ENCODE peak calls at places on chromosomes 13 and 19, in five cellular contexts. B is T-helper 9 cell; K is left cardiac atrium; W is AG08395; I is stimulated activated CD4-positive, alpha-beta T cell treated with anti-CD3 and anti-CD28 coated beads, Interleukin-1b, Interleukin-23, amount 100 ng/mL, for 1 hour. N is an unnamed sample.

GRCh38 chr19:46225558-46226004 is 4.0 kb upstream of the IGFL1 start:
- DNase-seq in B (no peak), K (no peak), W (no peak), I (no peak), N (no peak)

GRCh38 chr13:39364797-39365468 is 238.1 kb downstream of the LHFPL6 start:
- DNase-seq in B (no peak), K (no peak), W (peak), I (no peak), N (peak)

GRCh38 chr13:45446181-45446580 is 18.6 kb upstream of the COG3 start:
- DNase-seq in B (no peak), K (no peak), W (peak), I (no peak), N (no peak)

GRCh38 chr13:110327036-110327790 is 20.1 kb downstream of the COL4A2 start:
- DNase-seq in B (no peak), K (no peak), W (no peak), I (no peak), N (no peak)

GRCh38 chr13:77429320-77430142 is 102.6 kb upstream of the MYCBP2 start:
- DNase-seq in B (no peak), K (no peak), W (no peak), I (no peak), N (no peak)

GRCh38 chr13:50127017-50127725 is 111.9 kb downstream of the KCNRG start:
- DNase-seq in B (peak), K (peak), W (no peak), I (no peak), N (no peak)

GRCh38 chr19:47226426-47227346 is 4.3 kb downstream of the BBC3 start:
- DNase-seq in B (peak), K (peak), W (peak), I (no peak), N (peak)

GRCh38 chr19:39425744-39426143 is 10.0 kb downstream of the RPS16 start:
- DNase-seq in B (no peak), K (no peak), W (no peak), I (no peak), N (no peak)

GRCh38 chr19:53621885-53622710 is 9.7 kb upstream of the DPRX start:
- DNase-seq in B (no peak), K (no peak), W (no peak), I (no peak), N (peak)

GRCh38 chr13:26557393-26558073 is at the start of gene WASF3:
- DNase-seq in B (no peak), K (peak), W (peak), I (no peak), N (no peak)

GRCh38 chr19:55600336-55601028 is 394 bp downstream of the ZNF524 start:
- DNase-seq in B (no peak), K (peak), W (no peak), I (no peak), N (peak)

GRCh38 chr19:590396-590745 is 690 bp downstream of the HCN2 start:
- DNase-seq in B (no peak), K (no peak), W (no peak), I (no peak), N (no peak)

N was measured in HT-29.